ENCODE peak calls at places on chromosomes 2 and 18, in nine cellular contexts. F, V, N, I, U, W, E, L and K are unnamed samples.

GRCh38 chr2:15939854-15940660 is at the start of gene MYCN:
- DNase-seq in I (peak; percentile 65), W (no peak), U (peak; percentile 72), L (peak; percentile 97), E (peak; percentile 99), N (no peak), F (peak; percentile 100), V (peak; percentile 92), K (no peak)

GRCh38 chr2:97819769-97820168 is 106.4 kb downstream of the ZAP70 start:
- DNase-seq in V (no peak), N (no peak), L (no peak), F (no peak), U (no peak), W (no peak), I (no peak), E (no peak), K (no peak)

GRCh38 chr2:55604027-55604565 is 13.3 kb downstream of the PPP4R3B start:
- DNase-seq in V (no peak), E (no peak), F (no peak), N (no peak), U (no peak), W (no peak), I (no peak), L (no peak), K (no peak)

GRCh38 chr18:22219568-22220355 is 50.4 kb downstream of the GATA6 start:
- DNase-seq in L (peak; percentile 30), V (no peak), N (no peak), I (no peak), W (no peak), U (no peak), F (no peak), E (no peak), K (no peak)

GRCh38 chr2:183037660-183038340 is 457 bp downstream of the NCKAP1 start:
- DNase-seq in N (peak; percentile 61), V (peak; percentile 27), U (peak; percentile 56), I (peak; percentile 51), E (peak; percentile 44), W (no peak), L (peak; percentile 54), F (peak; percentile 43), K (peak; percentile 51)

GRCh38 chr2:38146917-38147307 is 71.0 kb upstream of the CYP1B1 start:
- DNase-seq in W (no peak), N (no peak), L (peak; percentile 30), I (no peak), E (no peak), F (no peak), U (no peak), V (no peak), K (peak; percentile 85)

GRCh38 chr2:157592983-157593382 is 35.7 kb downstream of the ACVR1C start:
- DNase-seq in V (no peak), F (no peak), W (no peak), U (no peak), L (no peak), I (no peak), E (no peak), N (no peak), K (no peak)

GRCh38 chr2:240460243-240460630 is 24.8 kb downstream of the GPC1 start:
- DNase-seq in U (no peak), I (no peak), N (peak; percentile 18), V (no peak), W (peak; percentile 74), F (no peak), E (peak; percentile 5), L (no peak), K (no peak)

GRCh38 chr2:105176429-105176828 is 65.1 kb upstream of the GPR45 start:
- DNase-seq in V (no peak), I (no peak), N (no peak), F (no peak), U (peak; percentile 73), E (no peak), L (no peak), W (peak; percentile 56), K (no peak)

GRCh38 chr2:96856776-96857673 is 791 bp downstream of the ANKRD39 start:
- DNase-seq in V (no peak), N (no peak), L (peak; percentile 61), I (no peak), E (no peak), W (peak; percentile 26), U (peak; percentile 49), F (no peak), K (peak; percentile 28)

GRCh38 chr2:11495844-11496271 is 29.9 kb upstream of the E2F6 start:
- DNase-seq in F (peak; percentile 51), N (no peak), E (peak; percentile 84), L (peak; percentile 54), W (no peak), V (no peak), U (no peak), I (no peak), K (no peak)

GRCh38 chr2:164934790-164935466 is 20.4 kb downstream of the SLC38A11 start:
- DNase-seq in F (no peak), E (no peak), W (no peak), U (no peak), N (no peak), V (no peak), I (no peak), L (no peak), K (no peak)

GRCh38 chr2:33210626-33211025 is 263.9 kb downstream of the LTBP1 start:
- DNase-seq in N (no peak), E (no peak), L (peak; percentile 10), V (no peak), U (no peak), F (no peak), W (peak; percentile 58), I (peak; percentile 21), K (peak; percentile 94)

GRCh38 chr2:64401501-64401880 is 52.5 kb upstream of the LGALSL start:
- DNase-seq in L (no peak), N (no peak), E (peak; percentile 76), V (no peak), F (no peak), U (peak; percentile 70), I (no peak), W (no peak), K (no peak)

GRCh38 chr2:98935111-98935770 is 784 bp downstream of the CRACDL start:
- DNase-seq in N (no peak), I (no peak), V (no peak), F (no peak), W (no peak), L (peak; percentile 33), U (no peak), E (no peak), K (no peak)
- H3K4me3 ChIP-seq in N (peak overlapping the region; percentile 44), I (peak overlapping the region; percentile 46), V (no peak overlapping the region), F (no peak overlapping the region), W (peak overlapping the region; percentile 69), L (peak overlapping the region; percentile 66), U (no peak overlapping the region), E (peak overlapping the region; percentile 43), K (no peak overlapping the region)

GRCh38 chr2:161177969-161178368 is 17.7 kb downstream of the TANK start:
- DNase-seq in U (no peak), I (no peak), W (no peak), E (no peak), F (no peak), N (no peak), V (no peak), L (no peak), K (no peak)
- H3K36me3 ChIP-seq in U (no peaks in the 10 kb centered on the region), I (peaks cover 25% of the 10 kb centered on the region), W (peaks cover 13% of the 10 kb centered on the region), E (peaks cover 3% of the 10 kb centered on the region), F (no peaks in the 10 kb centered on the region), N (peaks cover 29% of the 10 kb centered on the region), V (peaks cover 35% of the 10 kb centered on the region), L (peaks cover 20% of the 10 kb centered on the region), K (peaks cover 25% of the 10 kb centered on the region)

DNA sequence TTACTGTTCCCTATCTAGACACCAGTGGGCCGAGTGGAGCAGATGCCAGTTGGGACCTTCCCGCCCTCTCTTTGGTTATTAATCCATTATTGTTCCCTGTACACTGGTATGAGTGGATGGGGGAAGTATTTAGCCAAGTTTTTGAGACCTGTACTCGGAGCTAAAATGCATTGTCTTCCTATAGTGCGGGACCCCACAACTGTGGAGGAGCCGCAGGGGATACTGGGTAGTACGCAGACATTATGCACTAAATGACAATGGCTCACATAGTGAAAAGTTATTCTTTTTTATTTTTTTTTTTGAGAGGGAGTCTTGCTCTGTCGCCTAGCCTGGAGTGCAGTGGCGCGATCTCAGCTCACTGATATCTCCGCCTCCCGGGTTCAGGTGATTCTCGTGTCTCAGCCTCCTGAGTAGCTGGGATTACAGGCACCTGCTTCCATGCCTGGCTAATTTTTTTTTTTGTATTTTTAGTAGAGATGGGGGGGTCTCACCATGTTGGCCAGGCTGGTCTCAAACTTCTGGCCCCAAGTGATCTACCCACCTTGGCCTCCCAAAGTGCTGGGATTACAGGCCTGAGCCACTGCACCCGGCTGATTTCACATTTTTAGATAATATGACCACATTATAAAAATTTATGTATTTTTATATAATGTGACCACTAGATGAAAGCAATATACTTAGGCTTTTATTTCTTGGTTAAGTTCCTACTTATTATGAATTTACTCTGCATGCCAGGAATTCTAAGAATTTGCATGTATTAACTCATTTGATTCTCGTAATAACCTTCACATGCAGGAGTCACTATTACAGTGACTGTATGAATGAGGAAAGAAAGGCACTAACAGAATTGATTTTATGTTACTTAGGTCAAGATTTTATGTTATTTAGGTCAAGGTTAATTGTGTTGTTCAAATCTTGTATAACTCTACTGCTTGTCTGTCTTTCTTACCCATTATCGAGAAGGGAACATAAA is 25.9 kb upstream of the CASP8 start:
- DNase-seq in E (no peak), L (no peak), V (no peak), F (no peak), W (no peak), U (peak; percentile 24), N (no peak), I (no peak), K (no peak)
- H3K4me3 ChIP-seq in E (no peak overlapping the region), L (peak overlapping the region; percentile 38), V (no peak overlapping the region), F (no peak overlapping the region), W (peak overlapping the region; percentile 63), U (peak overlapping the region; percentile 10), N (no peak overlapping the region), I (peak overlapping the region; percentile 37), K (peak overlapping the region; percentile 44)

GRCh38 chr2:190910341-190911136 is 29.9 kb downstream of the GLS start:
- DNase-seq in I (no peak), U (no peak), V (no peak), L (no peak), E (no peak), N (no peak), W (no peak), F (no peak), K (no peak)

GRCh38 chr2:190909680-190910079 is 29.1 kb downstream of the GLS start:
- DNase-seq in U (no peak), F (no peak), V (no peak), W (no peak), E (no peak), L (no peak), N (no peak), I (no peak), K (no peak)

GRCh38 chr2:190912731-190913130 is 32.1 kb downstream of the GLS start:
- DNase-seq in L (no peak), E (no peak), I (no peak), F (no peak), N (no peak), U (no peak), V (no peak), W (no peak), K (no peak)

GRCh38 chr2:190913725-190914124 is 33.1 kb downstream of the GLS start:
- DNase-seq in E (no peak), L (no peak), U (no peak), I (no peak), F (no peak), V (no peak), N (no peak), W (no peak), K (no peak)

DNA sequence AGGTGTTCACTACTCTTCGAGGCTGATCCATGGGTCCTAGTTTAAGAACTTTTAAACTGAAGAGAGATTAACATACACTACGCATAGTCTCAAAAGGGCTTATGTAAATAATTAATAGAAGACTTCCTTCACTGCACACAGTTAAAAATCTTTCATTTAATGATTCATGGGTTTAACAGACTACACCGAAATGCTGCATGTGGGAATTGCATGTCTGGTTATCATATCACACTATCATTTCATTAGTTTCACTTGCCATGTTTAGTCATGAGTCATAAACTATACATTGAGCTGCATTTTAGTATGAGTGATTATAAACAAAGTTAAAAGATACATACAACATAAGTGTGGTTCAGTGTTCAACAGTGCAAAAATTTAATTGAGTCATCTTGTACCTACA is 31.2 kb downstream of the GLS start:
- DNase-seq in L (no peak), W (no peak), N (no peak), V (no peak), F (no peak), U (no peak), I (no peak), E (no peak), K (no peak)
- H3K36me3 ChIP-seq in L (peaks cover 8% of the 10 kb centered on the region), W (no peaks in the 10 kb centered on the region), N (peaks cover 5% of the 10 kb centered on the region), V (peaks cover 73% of the 10 kb centered on the region), F (peaks cover 16% of the 10 kb centered on the region), U (no peaks in the 10 kb centered on the region), I (peaks cover 53% of the 10 kb centered on the region), E (peaks cover 4% of the 10 kb centered on the region), K (peaks cover 78% of the 10 kb centered on the region)